ENCODE peak calls at places on chromosomes 12 and 14, in five cellular contexts. S is suprapubic skin, B is dorsolateral prefrontal cortex, J is IMR-90, H is Caco-2. D is an unnamed sample.
A peak's percentile ranks its signal among the peaks of the same experiment; 100 is the strongest.

GRCh38 chr14:94066089-94066676 is 14.8 kb downstream of the DDX24 start:
- DNase-seq in S (no peak), J (no peak), B (no peak), H (no peak), D (no peak)

GRCh38 chr12:51600721-51601120 is 9.7 kb downstream of the SCN8A start:
- DNase-seq in H (no peak), B (no peak), J (no peak), S (no peak), D (no peak)

GRCh38 chr12:71954040-71954649 is 15.5 kb downstream of the TPH2 start:
- DNase-seq in B (no peak), H (no peak), J (no peak), S (no peak), D (no peak)

GRCh38 chr14:95523051-95523817 is 6.8 kb upstream of the SYNE3 start:
- DNase-seq in S (peak; percentile 74), H (no peak), J (peak; percentile 55), B (no peak), D (no peak)

GRCh38 chr12:108457006-108457733 is 57.9 kb upstream of the FICD start:
- DNase-seq in B (no peak), S (no peak), J (peak; percentile 34), H (peak; percentile 62), D (no peak)

GRCh38 chr14:75559451-75560187 is 18.8 kb upstream of the FLVCR2 start:
- DNase-seq in B (no peak), J (peak; percentile 30), S (no peak), H (no peak), D (no peak)

GRCh38 chr12:71671311-71671710 is 7.2 kb downstream of the THAP2 start:
- DNase-seq in J (no peak), S (no peak), H (no peak), B (no peak), D (no peak)

GRCh38 chr14:67428501-67429031 is 16.6 kb upstream of the PLEK2 start:
- DNase-seq in H (peak; percentile 65), S (no peak), B (no peak), J (peak; percentile 75), D (no peak)

GRCh38 chr14:68561531-68562007 is 231.3 kb downstream of the ZFP36L1 start:
- DNase-seq in H (no peak), B (no peak), S (no peak), J (no peak), D (no peak)

GRCh38 chr14:94827711-94828505 is 58.0 kb upstream of the GSC start:
- DNase-seq in B (no peak), J (no peak), S (no peak), H (no peak), D (no peak)

GRCh38 chr14:100126401-100126800 is 33.0 kb downstream of the DEGS2 start:
- DNase-seq in H (no peak), J (no peak), S (no peak), B (no peak), D (no peak)

DNA sequence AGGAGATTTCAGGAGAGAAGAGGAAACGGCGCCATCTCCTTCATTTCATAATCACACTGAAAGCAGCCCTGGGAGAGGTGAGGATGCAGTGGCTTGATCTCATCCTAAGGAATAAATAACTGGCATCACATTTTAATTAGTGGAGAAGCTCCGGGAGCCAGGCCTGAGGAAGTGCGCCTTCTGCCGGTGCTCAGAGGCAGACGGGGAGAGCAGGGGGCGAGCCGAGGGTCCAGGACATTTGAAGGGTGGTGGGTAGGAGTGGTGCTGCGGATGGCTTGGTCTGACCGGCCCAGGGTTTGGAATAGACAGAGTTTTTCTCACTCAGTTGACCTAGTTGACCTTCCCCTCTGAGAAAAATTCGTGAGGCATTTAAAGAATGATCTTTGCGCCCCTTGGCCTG is 265.0 kb downstream of the CACNA1C start:
- DNase-seq in S (no peak), H (no peak), J (no peak), B (no peak), D (no peak)
- TF ChIP-seq CTCF in S (no peak), H (no peak), J (no peak), B (no peak), D (peak; percentile 15)

GRCh38 chr12:119500209-119500608 is 93.4 kb upstream of the TMEM233 start:
- DNase-seq in B (no peak), S (no peak), J (no peak), H (no peak), D (no peak)
- TF ChIP-seq CTCF in B (no peak), S (no peak), J (no peak), H (no peak), D (no peak)

DNA sequence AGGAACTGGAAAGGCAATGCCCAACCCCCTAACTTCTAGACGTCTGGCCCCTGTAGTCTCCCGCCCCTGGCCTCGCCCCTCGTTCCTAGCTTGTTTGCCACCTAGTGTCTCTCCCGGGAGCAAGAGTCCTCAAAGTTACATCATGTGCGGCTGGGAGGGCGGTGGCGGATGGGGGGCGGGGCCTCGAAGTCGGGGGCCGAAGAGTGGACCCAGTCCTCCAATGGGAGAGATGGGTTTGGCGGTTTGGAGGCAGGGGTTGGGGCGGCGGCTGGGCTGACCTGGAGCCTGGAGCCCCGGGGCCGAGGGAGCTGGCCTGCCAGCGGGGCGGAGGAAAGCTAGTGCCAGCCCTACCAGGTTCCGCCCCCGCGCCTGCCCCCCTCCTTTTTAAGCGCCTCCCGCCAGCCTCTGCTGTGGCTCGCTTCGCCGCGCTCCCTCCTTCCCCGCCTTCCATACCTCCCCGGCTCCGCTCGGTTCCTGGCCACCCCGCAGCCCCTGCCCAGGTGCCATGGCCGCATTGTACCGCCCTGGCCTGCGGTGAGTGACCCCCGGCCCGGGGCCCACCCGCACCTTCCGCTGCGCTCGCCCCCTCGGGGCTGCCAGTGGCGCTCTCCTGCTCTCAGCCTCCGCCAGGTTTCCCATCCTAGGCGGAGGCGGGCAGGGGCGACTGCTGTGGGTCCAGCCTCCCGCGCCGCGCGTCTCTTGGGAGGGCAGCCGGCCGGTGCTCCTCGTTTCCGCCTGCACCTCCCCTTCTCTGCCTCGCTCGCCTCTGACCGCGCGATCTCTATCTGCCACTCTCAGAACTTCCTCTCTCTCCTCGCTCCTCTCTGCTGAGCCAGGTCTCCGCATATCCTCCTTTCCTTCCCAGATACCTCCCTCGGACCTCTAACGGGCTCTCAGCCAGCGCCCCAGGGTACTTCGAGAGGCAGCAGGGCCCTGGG is at the start of gene PCK2:
- DNase-seq in B (peak; percentile 67), H (peak; percentile 98), S (peak; percentile 97), J (peak; percentile 88), D (peak; percentile 98)
- TF ChIP-seq CTCF in B (peak; percentile 4), H (no peak), S (no peak), J (peak; percentile 12), D (peak; percentile 14)

DNA sequence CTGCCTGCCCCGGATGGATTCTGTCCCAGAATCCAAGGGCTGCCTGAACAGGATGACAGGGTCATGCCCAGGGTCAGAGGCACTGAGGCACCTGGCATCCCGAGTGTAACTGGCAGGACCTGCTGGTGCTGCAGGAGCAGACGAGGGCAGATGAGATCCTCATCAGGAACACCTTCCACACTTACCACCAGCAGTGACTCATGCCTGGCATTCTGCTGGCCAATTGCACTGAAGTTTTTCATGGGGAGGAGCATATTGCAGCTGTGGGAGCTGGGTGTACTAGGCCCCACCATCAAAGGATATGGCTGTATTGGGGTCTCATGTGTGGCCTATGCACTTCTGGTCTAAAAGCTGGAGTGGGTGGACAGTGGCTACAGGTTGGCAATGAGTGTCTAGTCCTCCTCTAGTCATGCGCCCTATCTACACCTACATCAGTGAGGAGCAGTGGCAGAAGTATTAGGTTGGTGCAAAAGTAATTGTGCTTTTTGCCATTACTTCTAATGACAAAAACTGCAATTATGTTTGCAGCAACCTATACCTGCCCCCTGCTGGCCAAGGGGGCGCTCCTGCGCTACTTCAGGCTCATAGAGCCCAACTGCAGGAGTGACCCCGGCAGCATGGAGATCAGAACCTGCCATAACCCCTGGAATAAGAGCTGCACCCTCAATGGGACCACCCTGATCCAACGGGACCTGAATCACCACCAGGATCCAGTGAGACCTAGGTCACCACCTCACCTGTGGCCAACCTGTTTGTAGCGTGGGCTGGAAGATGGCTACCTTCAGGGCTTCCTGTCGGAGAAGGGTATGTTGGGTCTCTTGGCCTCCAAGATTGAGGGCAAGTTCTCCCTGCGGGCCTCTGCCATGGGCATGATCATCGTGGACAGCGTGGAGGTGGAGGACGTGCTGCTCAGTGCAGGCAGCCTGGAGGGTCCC is 8.0 kb upstream of the C12orf42 start:
- DNase-seq in S (no peak), H (peak; percentile 45), J (no peak), B (no peak), D (no peak)
- TF ChIP-seq CTCF in S (no peak), H (peak; percentile 50), J (no peak), B (no peak), D (no peak)

GRCh38 chr12:28998662-28999120 is 150.4 kb upstream of the FAR2 start:
- DNase-seq in S (no peak), H (peak; percentile 30), J (peak; percentile 56), B (no peak), D (no peak)
- TF ChIP-seq CTCF in S (no peak), H (peak; percentile 52), J (peak; percentile 61), B (peak; percentile 33), D (peak; percentile 71)

GRCh38 chr12:57151741-57152407 is 4.5 kb upstream of the LRP1-AS start:
- DNase-seq in H (no peak), J (peak; percentile 74), S (no peak), B (no peak), D (peak; percentile 94)
- TF ChIP-seq CTCF in H (no peak), J (no peak), S (no peak), B (no peak), D (no peak)

D was measured in osteocyte.